ENCODE peak calls at places on chromosome 11, in four cellular contexts. Z is WTC11, K is K562, L is GM12878. P is an unnamed sample.
A peak's percentile ranks its signal among the peaks of the same experiment; 100 is the strongest.

GRCh38 chr11:82969811-82970210 is 68.3 kb downstream of the DDIAS start:
- DNase-seq in Z (no peak), K (no peak), L (peak; percentile 84), P (no peak)

GRCh38 chr11:11416917-11417316 is 63.9 kb upstream of the CSNK2A3 start:
- DNase-seq in Z (no peak), K (no peak), L (no peak), P (no peak)

GRCh38 chr11:13012037-13012693 is 3.0 kb downstream of the RASSF10 start:
- DNase-seq in Z (no peak), K (no peak), L (no peak), P (peak; percentile 40)

GRCh38 chr11:70353329-70353728 is 45.0 kb upstream of the CTTN start:
- DNase-seq in Z (no peak), K (no peak), L (no peak), P (no peak)

GRCh38 chr11:93832780-93833179 is 17.6 kb downstream of the VSTM5 start:
- DNase-seq in Z (no peak), K (no peak), L (no peak), P (no peak)

GRCh38 chr11:117796456-117797428 is at the start of gene DSCAML1:
- DNase-seq in Z (peak; percentile 66), K (peak; percentile 19), L (no peak), P (no peak)

GRCh38 chr11:3043315-3043871 is 13.8 kb downstream of the CARS1 start:
- DNase-seq in Z (no peak), K (no peak), L (no peak), P (no peak)

GRCh38 chr11:58832246-58832645 is 12.3 kb downstream of the GLYATL2 start:
- DNase-seq in Z (no peak), K (no peak), L (no peak), P (no peak)

GRCh38 chr11:124865902-124866851 is 945 bp downstream of the ROBO3 start:
- DNase-seq in Z (peak; percentile 76), K (peak; percentile 83), L (no peak), P (no peak)

GRCh38 chr11:76782526-76783293 is 446 bp upstream of the TSKU start:
- DNase-seq in Z (peak; percentile 95), K (peak; percentile 92), L (no peak), P (peak; percentile 82)

GRCh38 chr11:92843455-92843854 is 126.0 kb upstream of the MTNR1B start:
- DNase-seq in Z (no peak), K (no peak), L (no peak), P (no peak)

GRCh38 chr11:129275825-129276224 is 83.7 kb upstream of the ARHGAP32 start:
- DNase-seq in Z (no peak), K (no peak), L (no peak), P (no peak)

GRCh38 chr11:62611705-62612365 is 740 bp downstream of the EML3 start:
- DNase-seq in Z (peak; percentile 26), K (peak; percentile 53), L (no peak), P (no peak)

GRCh38 chr11:62614275-62614674 is 1.2 kb downstream of the ROM1 start:
- DNase-seq in Z (no peak), K (peak; percentile 58), L (no peak), P (peak; percentile 35)

GRCh38 chr11:62613275-62613864 is 313 bp downstream of the ROM1 start:
- DNase-seq in Z (no peak), K (no peak), L (no peak), P (no peak)

GRCh38 chr11:62610814-62611704 is 1.5 kb downstream of the EML3 start:
- DNase-seq in Z (no peak), K (no peak), L (no peak), P (no peak)

DNA sequence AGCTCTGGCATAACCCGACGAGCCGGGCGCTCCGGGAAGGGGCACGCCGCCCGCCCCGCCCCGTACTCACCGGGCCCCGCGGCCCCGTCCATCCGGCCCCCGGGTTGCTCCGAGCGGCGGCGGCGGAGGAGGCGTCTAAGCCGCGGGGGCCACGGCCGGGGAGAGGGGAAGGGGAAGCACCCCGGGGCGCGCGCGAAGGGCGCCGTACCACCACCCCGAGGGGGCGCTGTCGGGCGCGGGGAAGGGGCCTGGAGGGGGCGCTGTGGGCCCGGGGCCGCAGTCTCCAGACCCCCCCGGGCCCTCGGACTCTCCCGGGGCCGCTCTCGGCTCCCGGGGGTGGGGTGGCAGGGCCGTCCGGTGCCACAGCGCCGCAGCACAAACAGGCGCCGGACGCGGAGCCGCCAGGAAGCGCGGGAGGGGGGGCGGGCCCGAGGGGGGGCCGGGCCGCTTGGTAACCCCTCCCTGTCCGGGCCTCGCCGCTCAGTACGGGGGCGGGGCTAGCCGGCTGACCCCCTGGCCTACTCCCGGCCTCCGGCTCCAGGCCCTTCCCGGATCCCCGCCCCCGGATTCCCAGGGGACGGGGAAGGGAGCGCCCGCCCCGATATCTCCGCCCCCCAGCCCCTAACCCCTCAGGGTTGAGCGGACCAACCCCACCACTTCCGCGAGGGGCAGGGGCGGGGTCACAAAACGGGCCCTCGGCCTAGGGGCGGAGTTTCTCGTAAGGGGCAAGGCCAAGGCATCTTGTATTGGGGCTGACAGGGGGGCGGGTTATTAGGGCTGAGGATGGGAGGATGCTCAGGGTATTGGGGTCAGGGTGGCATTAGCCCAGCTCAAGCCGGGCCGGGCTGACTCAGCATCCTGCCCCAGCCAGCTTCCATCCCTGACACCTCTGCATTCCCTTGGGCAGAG is at the start of the genes EML3 and ROM1:
- DNase-seq in Z (peak; percentile 97), K (peak; percentile 91), L (no peak), P (peak; percentile 70)
- TF ChIP-seq CREM in Z (no peak), K (peak; percentile 4), L (no peak), P (no peak)

GRCh38 chr11:35166369-35167360 is 27.7 kb downstream of the CD44 start:
- DNase-seq in Z (no peak), K (no peak), L (no peak), P (no peak)
- TF ChIP-seq CREM in Z (no peak), K (no peak), L (no peak), P (no peak)

DNA sequence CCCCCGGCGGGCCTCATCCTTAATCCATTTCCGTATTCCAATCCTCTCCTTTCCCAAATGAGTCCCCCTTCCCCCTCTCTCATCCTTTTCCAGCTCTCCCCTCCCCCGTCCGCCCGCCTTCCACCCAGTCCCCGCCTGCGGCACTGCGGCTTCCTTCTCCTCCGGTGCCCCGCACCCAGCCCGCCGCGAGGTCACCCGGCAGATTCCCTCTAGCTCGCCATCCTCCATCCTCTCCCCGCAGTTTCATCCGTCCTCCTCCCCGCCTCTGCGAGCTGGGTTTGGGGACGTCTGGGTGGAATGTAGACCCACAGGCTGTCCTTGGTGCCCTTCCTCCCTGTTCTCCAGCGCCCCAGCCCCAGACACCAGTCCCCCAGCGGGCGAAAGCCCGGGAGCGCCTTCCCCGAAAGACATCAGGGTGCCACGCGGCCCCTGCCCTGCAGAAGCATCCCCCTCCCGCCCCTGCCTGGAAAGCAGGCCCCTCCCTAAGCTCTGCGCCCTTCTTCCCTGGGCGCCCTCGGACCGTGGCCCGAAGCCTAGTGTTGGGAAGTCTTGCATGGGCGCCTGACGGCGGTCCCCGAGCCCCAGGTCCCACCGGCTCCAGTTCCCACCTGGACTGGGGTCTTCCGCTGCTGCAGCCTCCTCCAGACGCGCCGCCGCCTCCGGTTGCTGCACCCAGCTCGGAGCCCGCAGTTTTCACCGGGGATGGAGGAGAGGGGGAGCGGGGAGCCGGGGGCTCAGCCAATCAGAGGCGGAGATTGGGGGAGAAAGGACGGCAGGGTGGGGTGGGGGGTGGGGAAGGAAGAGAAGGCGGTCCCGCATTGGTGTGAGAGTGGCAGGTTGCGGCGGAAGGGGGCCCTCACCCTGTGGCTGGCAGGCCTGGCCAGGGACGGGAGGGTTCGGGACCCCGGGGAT is at the start of gene THY1:
- DNase-seq in Z (peak; percentile 76), K (no peak), L (no peak), P (no peak)
- TF ChIP-seq CREM in Z (no peak), K (no peak), L (no peak), P (no peak)

GRCh38 chr11:48006301-48006992 is 26.1 kb downstream of the PTPRJ start:
- DNase-seq in Z (no peak), K (peak; percentile 64), L (peak; percentile 73), P (no peak)
- TF ChIP-seq CREM in Z (no peak), K (no peak), L (peak; percentile 92), P (no peak)

GRCh38 chr11:34278708-34279297 is 79.0 kb downstream of the ABTB2 start:
- DNase-seq in Z (no peak), K (no peak), L (peak; percentile 32), P (no peak)
- TF ChIP-seq CREM in Z (no peak), K (no peak), L (no peak), P (no peak)

DNA sequence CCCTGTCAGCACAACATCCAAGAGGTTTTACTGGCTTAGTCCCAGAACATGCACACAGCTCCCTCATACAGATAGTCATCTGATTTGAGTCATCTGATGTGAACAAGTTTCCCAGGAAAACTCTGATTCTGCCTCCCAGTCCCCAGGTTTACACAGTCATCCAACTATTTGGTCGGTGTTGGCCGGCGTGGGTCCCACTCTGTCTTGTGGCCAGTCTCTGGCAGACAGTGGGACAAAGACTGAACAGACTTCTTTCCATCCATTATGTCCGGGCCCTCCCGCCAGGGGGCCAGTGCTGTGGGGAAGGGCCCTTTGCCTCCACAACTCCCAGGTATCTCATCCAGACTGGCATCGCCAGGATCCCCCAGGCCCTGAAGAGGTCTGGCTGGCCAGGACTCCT is 60.0 kb downstream of the BTG4 start:
- DNase-seq in Z (no peak), K (no peak), L (no peak), P (no peak)
- TF ChIP-seq CREM in Z (no peak), K (no peak), L (no peak), P (no peak)

GRCh38 chr11:35089724-35090505 is 49.1 kb upstream of the CD44 start:
- DNase-seq in Z (no peak), K (no peak), L (peak; percentile 60), P (no peak)
- TF ChIP-seq CREM in Z (no peak), K (no peak), L (no peak), P (no peak)

GRCh38 chr11:95398437-95399112 is 167.6 kb upstream of the SESN3 start:
- DNase-seq in Z (no peak), K (peak; percentile 14), L (no peak), P (no peak)
- TF ChIP-seq CREM in Z (no peak), K (no peak), L (no peak), P (no peak)

GRCh38 chr11:66343176-66343575 is 1.7 kb downstream of the BRMS1 start:
- DNase-seq in Z (no peak), K (no peak), L (no peak), P (no peak)
- TF ChIP-seq CREM in Z (no peak), K (no peak), L (no peak), P (no peak)

DNA sequence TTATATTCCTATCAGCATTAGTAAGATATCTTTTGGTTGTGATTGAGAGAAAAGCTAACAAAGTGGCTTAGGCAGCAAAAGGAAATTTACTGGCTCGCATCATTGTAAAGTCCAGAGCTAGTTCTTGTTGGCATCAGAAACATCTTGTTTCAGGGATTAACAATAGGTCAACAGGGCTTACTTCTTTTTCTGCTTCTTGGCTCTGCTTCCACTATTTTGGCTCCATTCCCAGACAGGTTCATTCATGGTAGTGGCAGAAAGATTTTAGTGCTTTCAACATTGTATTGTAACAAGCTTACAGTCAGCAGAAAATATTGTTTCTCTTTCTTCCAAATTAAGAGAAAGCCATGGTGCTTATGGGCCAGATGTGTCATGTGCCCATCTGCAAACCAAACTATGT is 315.7 kb downstream of the RAB38 start:
- DNase-seq in Z (no peak), K (no peak), L (no peak), P (no peak)
- TF ChIP-seq CREM in Z (no peak), K (no peak), L (no peak), P (no peak)